ENCODE peak calls at places on chromosomes 11 and 22, in five cellular contexts. H is endothelial cell, L is fibroblast of pulmonary artery, S is heart left ventricle, M is GM10248. G is an unnamed sample.

GRCh38 chr11:104623518-104623917 is 274.7 kb downstream of the CASP12 start:
- DNase-seq in H (no peak), L (peak; percentile 67), S (no peak), M (no peak), G (no peak)

GRCh38 chr22:48750826-48751440 is 1076.7 kb downstream of the BRD1 start:
- DNase-seq in H (no peak), L (no peak), S (no peak), M (peak; percentile 13), G (no peak)

GRCh38 chr22:22111267-22111751 is 128.7 kb upstream of the TOP3B start:
- DNase-seq in H (no peak), L (peak; percentile 66), S (no peak), M (peak; percentile 86), G (no peak)

GRCh38 chr22:32204856-32205722 is at the start of gene RFPL2:
- DNase-seq in H (peak; percentile 62), L (peak; percentile 4), S (peak; percentile 59), M (peak; percentile 47), G (peak; percentile 82)

GRCh38 chr11:121767433-121767832 is 314.7 kb upstream of the SORL1-AS1 start:
- DNase-seq in H (no peak), L (no peak), S (no peak), M (peak; percentile 69), G (no peak)

GRCh38 chr22:45859231-45860161 is 117.5 kb downstream of the WNT7B start:
- DNase-seq in H (no peak), L (no peak), S (no peak), M (no peak), G (no peak)

GRCh38 chr11:82854242-82854641 is 46.0 kb downstream of the PRCP start:
- DNase-seq in H (no peak), L (peak; percentile 26), S (no peak), M (no peak), G (no peak)

GRCh38 chr11:111933872-111934271 is 3.3 kb upstream of the DIXDC1 start:
- DNase-seq in H (no peak), L (peak; percentile 39), S (no peak), M (no peak), G (no peak)

GRCh38 chr11:16001044-16001568 is 355.2 kb downstream of the SOX6 start:
- DNase-seq in H (no peak), L (no peak), S (no peak), M (no peak), G (no peak)

GRCh38 chr11:925158-925495 is 543 bp upstream of the AP2A2 start:
- DNase-seq in H (no peak), L (no peak), S (peak; percentile 55), M (no peak), G (no peak)

GRCh38 chr11:110472858-110473257 is 43.1 kb downstream of the FDX1 start:
- DNase-seq in H (no peak), L (peak; percentile 35), S (no peak), M (no peak), G (no peak)

GRCh38 chr11:82980292-82980691 is 78.8 kb downstream of the DDIAS start:
- DNase-seq in H (no peak), L (peak; percentile 76), S (no peak), M (no peak), G (no peak)

GRCh38 chr11:20729597-20730095 is 60.3 kb downstream of the NELL1 start:
- DNase-seq in H (no peak), L (no peak), S (no peak), M (no peak), G (no peak)

GRCh38 chr11:1326435-1327063 is 17.1 kb upstream of the TOLLIP start:
- DNase-seq in H (no peak), L (no peak), S (no peak), M (no peak), G (no peak)

GRCh38 chr11:92296138-92296515 is 71.5 kb downstream of the FAT3 start:
- DNase-seq in H (no peak), L (peak; percentile 48), S (no peak), M (no peak), G (no peak)

GRCh38 chr11:76694664-76695063 is 24.1 kb upstream of the LRRC32 start:
- DNase-seq in H (no peak), L (peak; percentile 72), S (no peak), M (no peak), G (no peak)

GRCh38 chr22:37156686-37157435 is 7.1 kb upstream of the IL2RB start:
- DNase-seq in H (no peak), L (no peak), S (no peak), M (no peak), G (no peak)

GRCh38 chr11:19658344-19658743 is 54.3 kb upstream of the NAV2 start:
- DNase-seq in H (no peak), L (no peak), S (no peak), M (no peak), G (no peak)

GRCh38 chr11:19652976-19653375 is 59.7 kb upstream of the NAV2 start:
- DNase-seq in H (no peak), L (no peak), S (no peak), M (no peak), G (no peak)

GRCh38 chr11:19659529-19659928 is 53.1 kb upstream of the NAV2 start:
- DNase-seq in H (no peak), L (no peak), S (no peak), M (no peak), G (no peak)

GRCh38 chr11:19660076-19660475 is 52.6 kb upstream of the NAV2 start:
- DNase-seq in H (no peak), L (peak; percentile 39), S (no peak), M (peak; percentile 76), G (no peak)

DNA sequence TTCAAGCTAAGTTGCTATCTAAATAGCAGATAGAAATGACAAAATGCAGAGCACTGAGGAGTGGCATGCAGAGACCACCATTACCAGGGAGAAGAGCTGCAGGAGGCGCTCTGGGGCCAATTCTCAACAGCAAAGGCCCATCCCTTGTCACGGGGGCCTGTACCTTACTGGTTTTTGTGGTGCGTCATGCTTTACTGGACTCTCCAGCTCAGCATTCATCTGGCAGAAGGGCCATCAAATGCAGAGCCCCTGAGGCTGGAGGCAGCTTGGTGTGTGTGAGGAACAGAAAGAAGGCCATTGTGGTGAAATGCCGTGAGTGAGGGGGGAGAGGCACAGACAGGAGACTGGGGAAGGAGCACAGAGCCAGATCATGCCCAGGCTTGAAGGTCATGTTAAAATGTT is 56.5 kb upstream of the NAV2 start:
- DNase-seq in H (no peak), L (no peak), S (no peak), M (no peak), G (no peak)
- TF ChIP-seq CTCF in H (no peak), L (no peak), S (no peak), M (no peak), G (no peak)

DNA sequence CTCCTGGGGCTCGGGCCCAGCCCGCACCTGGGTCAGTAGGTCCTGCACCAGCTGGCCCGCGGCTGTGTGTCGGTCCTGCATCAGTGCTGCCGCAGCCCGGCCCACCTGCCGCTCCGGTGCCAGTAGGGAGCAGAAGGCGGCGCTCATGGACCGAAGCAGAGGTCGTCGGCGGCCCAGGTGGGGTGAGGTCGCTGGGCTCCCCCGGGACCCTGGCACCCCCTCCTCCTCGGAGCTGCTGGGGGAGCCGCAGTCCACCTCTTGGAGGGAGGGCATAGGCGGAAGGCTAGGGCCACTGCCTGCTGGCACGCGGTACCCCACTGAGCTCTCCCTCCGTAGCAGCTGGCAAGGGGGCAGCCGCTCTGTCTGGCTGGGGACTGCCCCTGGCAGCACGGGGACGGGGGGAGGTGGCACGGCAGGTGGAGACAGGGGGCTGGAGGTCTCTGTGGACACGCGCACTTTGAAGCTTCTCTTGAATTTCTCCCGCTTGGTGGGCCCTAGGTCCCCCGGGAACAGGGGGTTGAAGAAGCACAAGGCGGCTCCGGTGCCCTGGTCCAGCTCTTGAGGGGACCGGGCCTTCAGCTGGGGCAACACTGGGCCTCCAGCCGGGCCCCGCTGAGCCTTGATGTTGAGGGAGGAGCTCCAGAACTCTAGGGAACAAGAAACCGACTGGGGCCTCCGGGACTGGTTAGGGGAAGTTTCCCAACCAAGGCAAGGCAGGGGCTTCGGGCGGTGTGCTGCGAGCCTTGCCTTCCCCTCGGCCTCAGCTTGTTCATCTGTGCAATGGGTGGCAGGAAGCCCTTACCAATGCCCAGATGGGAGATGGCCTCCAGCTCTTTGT is 1.4 kb downstream of the RIN1 start:
- DNase-seq in H (no peak), L (no peak), S (peak; percentile 23), M (no peak), G (peak; percentile 40)
- TF ChIP-seq CTCF in H (no peak), L (no peak), S (no peak), M (no peak), G (no peak)

GRCh38 chr22:42880815-42881214 is 23.7 kb upstream of the ARFGAP3 start:
- DNase-seq in H (no peak), L (no peak), S (no peak), M (no peak), G (no peak)
- TF ChIP-seq CTCF in H (no peak), L (peak; percentile 15), S (no peak), M (peak; percentile 17), G (no peak)

GRCh38 chr11:75525433-75526191 is at the start of gene GDPD5:
- DNase-seq in H (peak; percentile 94), L (peak; percentile 79), S (peak; percentile 88), M (peak; percentile 96), G (peak; percentile 85)
- TF ChIP-seq CTCF in H (peak; percentile 47), L (peak; percentile 13), S (peak; percentile 66), M (peak; percentile 79), G (peak; percentile 30)

GRCh38 chr11:35412285-35412684 is 7.1 kb downstream of the SLC1A2 start:
- DNase-seq in H (no peak), L (peak; percentile 33), S (no peak), M (no peak), G (no peak)
- TF ChIP-seq CTCF in H (peak; percentile 41), L (peak; percentile 44), S (peak; percentile 20), M (peak; percentile 41), G (no peak)

GRCh38 chr11:94170953-94171352 is 42.3 kb downstream of the PANX1 start:
- DNase-seq in H (no peak), L (no peak), S (no peak), M (no peak), G (no peak)

GRCh38 chr11:94169930-94170329 is 41.3 kb downstream of the PANX1 start:
- DNase-seq in H (no peak), L (no peak), S (no peak), M (no peak), G (no peak)

GRCh38 chr11:94169516-94169915 is 40.9 kb downstream of the PANX1 start:
- DNase-seq in H (no peak), L (no peak), S (no peak), M (no peak), G (no peak)

GRCh38 chr11:94168882-94169281 is 40.2 kb downstream of the PANX1 start:
- DNase-seq in H (no peak), L (no peak), S (no peak), M (no peak), G (no peak)

GRCh38 chr11:94171693-94172440 is 43.2 kb downstream of the PANX1 start:
- DNase-seq in H (peak; percentile 68), L (peak; percentile 51), S (no peak), M (peak; percentile 46), G (peak; percentile 50)
- TF ChIP-seq CTCF in H (peak; percentile 82), L (peak; percentile 74), S (peak; percentile 31), M (peak; percentile 82), G (peak; percentile 61)